ENCODE peak calls at places on chromosome 15, in nine cellular contexts. S is heart right ventricle; T is CD8-positive, alpha-beta T cell; R is uterus; O is CD8-positive, alpha-beta memory T cell; A is tibial artery; V is fibroblast of lung; F is AG04450; I is psoas muscle. G is an unnamed sample. For H3K27me3, the result is how much of the 10 kb centered on the place peaks cover.

GRCh38 chr15:40871749-40872617 is 2.1 kb downstream of the RHOV start:
- DNase-seq in S (no peak), T (no peak), R (no peak), O (no peak), A (no peak), V (no peak), F (no peak), I (no peak), G (no peak)

GRCh38 chr15:98620020-98620419 is 28.3 kb upstream of the IGF1R start:
- DNase-seq in S (no peak), T (no peak), R (no peak), O (no peak), A (no peak), V (no peak), F (no peak), I (no peak), G (no peak)

GRCh38 chr15:62608369-62608768 is 434.2 kb upstream of the TPM1 start:
- DNase-seq in S (no peak), T (no peak), R (no peak), O (no peak), A (no peak), V (no peak), F (no peak), I (no peak), G (no peak)

GRCh38 chr15:61205427-61205826 is 23.7 kb downstream of the RORA start:
- DNase-seq in S (no peak), T (no peak), R (peak), O (no peak), A (no peak), V (peak), F (no peak), I (no peak), G (no peak)

GRCh38 chr15:101407439-101407838 is 82.1 kb downstream of the PCSK6 start:
- DNase-seq in S (no peak), T (no peak), R (no peak), O (no peak), A (no peak), V (no peak), F (no peak), I (no peak), G (no peak)

GRCh38 chr15:39110746-39111145 is 470.1 kb upstream of the THBS1 start:
- DNase-seq in S (no peak), T (no peak), R (no peak), O (no peak), A (no peak), V (peak), F (no peak), I (no peak), G (no peak)

GRCh38 chr15:47961401-47962090 is 159.2 kb upstream of the SLC24A5 start:
- DNase-seq in S (no peak), T (no peak), R (no peak), O (no peak), A (no peak), V (no peak), F (no peak), I (no peak), G (no peak)

GRCh38 chr15:85047271-85047948 is 65.8 kb downstream of the PDE8A start:
- DNase-seq in S (peak), T (no peak), R (peak), O (no peak), A (peak), V (peak), F (peak), I (no peak), G (no peak)

GRCh38 chr15:31267161-31268107 is 59.2 kb upstream of the KLF13 start:
- DNase-seq in S (peak), T (peak), R (no peak), O (peak), A (peak), V (no peak), F (no peak), I (no peak), G (peak)

GRCh38 chr15:27706300-27706699 is 392.8 kb downstream of the OCA2 start:
- DNase-seq in S (no peak), T (no peak), R (no peak), O (no peak), A (no peak), V (no peak), F (no peak), I (no peak), G (no peak)

GRCh38 chr15:69668963-69669362 is 216.3 kb downstream of the RPLP1 start:
- DNase-seq in S (peak), T (peak), R (no peak), O (peak), A (peak), V (no peak), F (no peak), I (no peak), G (no peak)

GRCh38 chr15:36579792-36580431 is 486 bp downstream of the CDIN1 start:
- DNase-seq in S (peak), T (no peak), R (peak), O (peak), A (peak), V (no peak), F (no peak), I (no peak), G (no peak)

GRCh38 chr15:76529911-76530310 is 193.3 kb downstream of the ISL2 start:
- DNase-seq in S (no peak), T (no peak), R (no peak), O (no peak), A (no peak), V (peak), F (no peak), I (no peak), G (no peak)

GRCh38 chr15:69059170-69059943 is 44.9 kb downstream of the NOX5 start:
- DNase-seq in S (peak), T (peak), R (peak), O (peak), A (peak), V (peak), F (peak), I (peak), G (peak)

GRCh38 chr15:40909662-40910625 is 15.7 kb downstream of the VPS18 start:
- DNase-seq in S (no peak), T (no peak), R (no peak), O (no peak), A (no peak), V (no peak), F (no peak), I (peak), G (no peak)

GRCh38 chr15:101011582-101011981 is 92.4 kb downstream of the LRRK1 start:
- DNase-seq in S (no peak), T (no peak), R (no peak), O (no peak), A (no peak), V (peak), F (no peak), I (no peak), G (no peak)

GRCh38 chr15:88032787-88033186 is 223.8 kb downstream of the NTRK3 start:
- DNase-seq in S (no peak), T (no peak), R (no peak), O (no peak), A (no peak), V (peak), F (no peak), I (no peak), G (no peak)

GRCh38 chr15:33282226-33283020 is 28.3 kb upstream of the RYR3 start:
- DNase-seq in S (no peak), T (no peak), R (no peak), O (no peak), A (no peak), V (no peak), F (no peak), I (no peak), G (no peak)

GRCh38 chr15:48337626-48338025 is 6.4 kb downstream of the DUT start:
- DNase-seq in S (no peak), T (no peak), R (no peak), O (no peak), A (no peak), V (no peak), F (no peak), I (no peak), G (no peak)

GRCh38 chr15:52383100-52383588 is 87.5 kb upstream of the MYO5C start:
- DNase-seq in S (no peak), T (no peak), R (no peak), O (no peak), A (no peak), V (peak), F (no peak), I (no peak), G (no peak)

GRCh38 chr15:85579957-85580694 is 199.7 kb downstream of the AKAP13 start:
- DNase-seq in S (peak), T (no peak), R (peak), O (no peak), A (no peak), V (peak), F (no peak), I (no peak), G (no peak)

GRCh38 chr15:48623456-48623855 is 22.1 kb downstream of the FBN1 start:
- DNase-seq in S (no peak), T (no peak), R (no peak), O (no peak), A (no peak), V (no peak), F (no peak), I (no peak), G (no peak)

GRCh38 chr15:101320501-101321052 is 25.5 kb upstream of the SNRPA1 start:
- DNase-seq in S (no peak), T (peak), R (no peak), O (peak), A (no peak), V (peak), F (no peak), I (peak), G (peak)

GRCh38 chr15:72358121-72358520 is 17.7 kb downstream of the HEXA start:
- DNase-seq in S (no peak), T (no peak), R (no peak), O (no peak), A (no peak), V (no peak), F (no peak), I (no peak), G (no peak)

GRCh38 chr15:57727031-57727430 is 20.5 kb downstream of the POLR2M start:
- DNase-seq in S (no peak), T (no peak), R (no peak), O (no peak), A (no peak), V (peak), F (no peak), I (no peak), G (no peak)

GRCh38 chr15:31476866-31477265 is 150.2 kb downstream of the KLF13 start:
- DNase-seq in S (no peak), T (no peak), R (peak), O (no peak), A (peak), V (no peak), F (no peak), I (no peak), G (no peak)

GRCh38 chr15:43410572-43411214 is 39.8 kb downstream of the TUBGCP4 start:
- DNase-seq in S (no peak), T (no peak), R (no peak), O (no peak), A (no peak), V (peak), F (no peak), I (no peak), G (no peak)

GRCh38 chr15:51093488-51093864 is 1.2 kb downstream of the TNFAIP8L3 start:
- DNase-seq in S (no peak), T (no peak), R (no peak), O (no peak), A (no peak), V (no peak), F (no peak), I (no peak), G (no peak)
- H3K27me3 ChIP-seq in S (under half), T (under half), R (under half), O (under half), A (under half), V (under half), F (under half), I (under half), G (under half)

GRCh38 chr15:78316211-78317077 is 17.0 kb upstream of the SKIC8 start:
- DNase-seq in S (no peak), T (no peak), R (no peak), O (peak), A (no peak), V (no peak), F (no peak), I (no peak), G (peak)
- H3K27ac ChIP-seq in S (no peak), T (no peak), R (no peak), O (no peak), A (no peak), V (no peak), F (no peak), I (no peak), G (peak)

DNA sequence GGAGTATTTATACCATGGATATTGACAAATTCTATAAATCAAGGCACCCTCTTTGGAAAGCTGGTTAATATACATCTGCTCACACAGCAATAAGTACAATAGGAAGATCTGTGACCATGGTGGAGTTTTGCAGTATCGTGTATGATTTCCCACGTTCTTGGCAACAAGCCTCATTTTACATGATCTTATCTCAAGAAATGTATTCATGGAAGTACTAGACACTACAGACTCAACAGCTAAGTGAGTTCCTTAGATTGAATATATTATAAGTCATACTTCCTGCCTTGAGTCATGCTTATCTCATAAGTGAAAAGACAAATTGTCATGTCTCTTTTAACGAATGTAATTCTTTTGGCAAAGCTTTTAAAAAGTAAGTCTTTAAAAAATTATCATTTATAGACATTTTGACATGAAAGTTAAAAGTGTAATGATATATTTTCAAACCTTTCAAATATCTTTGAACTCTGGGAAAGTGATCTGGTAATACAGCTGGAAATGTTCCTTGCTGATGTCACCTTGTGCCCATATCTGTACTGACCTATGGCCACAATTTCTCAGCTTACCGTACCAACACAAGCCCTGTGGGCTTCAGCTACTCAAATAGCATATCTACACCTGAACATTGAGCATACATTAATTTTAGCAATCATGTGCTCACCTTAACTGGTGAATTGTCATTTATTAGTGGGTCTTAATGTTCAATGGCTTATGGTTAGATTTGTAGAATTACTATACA is 130.3 kb upstream of the TMC3 start:
- DNase-seq in S (no peak), T (no peak), R (no peak), O (no peak), A (no peak), V (peak), F (no peak), I (no peak), G (no peak)
- H3K27me3 ChIP-seq in S (under half), T (under half), R (under half), O (under half), A (under half), V (under half), F (under half), I (under half), G (under half)

GRCh38 chr15:93031103-93031464 is 57.9 kb downstream of the RGMA start:
- DNase-seq in S (no peak), T (no peak), R (peak), O (no peak), A (peak), V (no peak), F (no peak), I (no peak), G (no peak)

GRCh38 chr15:93028632-93029612 is 60.1 kb downstream of the RGMA start:
- DNase-seq in S (peak), T (no peak), R (peak), O (no peak), A (peak), V (peak), F (peak), I (peak), G (peak)

GRCh38 chr15:93029613-93030429 is 59.2 kb downstream of the RGMA start:
- DNase-seq in S (no peak), T (no peak), R (peak), O (no peak), A (peak), V (peak), F (no peak), I (peak), G (no peak)

GRCh38 chr15:93028111-93028631 is 60.8 kb downstream of the RGMA start:
- DNase-seq in S (no peak), T (peak), R (no peak), O (no peak), A (peak), V (no peak), F (no peak), I (no peak), G (no peak)

DNA sequence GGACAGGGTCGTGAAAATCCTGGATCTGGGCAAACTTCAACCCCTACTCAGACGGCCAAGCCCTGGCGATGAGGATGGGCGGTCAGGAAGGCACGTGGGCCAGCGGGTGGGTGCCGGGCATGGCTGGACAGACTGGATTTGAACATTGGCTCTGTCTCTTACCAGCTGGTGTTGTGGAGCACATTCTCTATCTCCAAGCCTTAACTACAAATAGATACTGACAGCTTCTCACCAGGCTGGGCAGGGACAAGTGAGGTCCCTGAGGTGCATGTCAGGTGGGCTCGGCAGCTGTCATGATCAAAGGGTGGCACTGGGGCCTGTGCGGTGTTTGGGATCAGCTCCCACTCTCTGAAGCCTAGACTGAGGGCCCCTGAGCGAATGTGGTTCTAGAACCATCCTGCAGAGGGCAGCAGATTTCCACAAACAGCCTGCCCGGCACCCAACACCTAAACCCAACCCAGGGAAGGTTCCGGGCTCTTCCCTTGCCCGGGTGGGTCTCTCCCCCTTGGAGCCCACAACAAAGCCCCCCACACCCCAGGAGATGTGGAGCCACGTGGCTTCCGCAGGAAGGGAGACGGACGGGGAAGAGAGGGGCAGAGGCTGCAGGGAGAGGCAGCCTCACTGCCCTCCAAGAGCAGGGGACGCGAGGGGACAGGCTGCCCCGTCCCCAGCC is 58.4 kb downstream of the RGMA start:
- DNase-seq in S (peak), T (peak), R (peak), O (peak), A (peak), V (peak), F (peak), I (peak), G (peak)
- H3K27ac ChIP-seq in S (peak), T (no peak), R (peak), O (no peak), A (peak), V (peak), F (peak), I (peak), G (peak)

DNA sequence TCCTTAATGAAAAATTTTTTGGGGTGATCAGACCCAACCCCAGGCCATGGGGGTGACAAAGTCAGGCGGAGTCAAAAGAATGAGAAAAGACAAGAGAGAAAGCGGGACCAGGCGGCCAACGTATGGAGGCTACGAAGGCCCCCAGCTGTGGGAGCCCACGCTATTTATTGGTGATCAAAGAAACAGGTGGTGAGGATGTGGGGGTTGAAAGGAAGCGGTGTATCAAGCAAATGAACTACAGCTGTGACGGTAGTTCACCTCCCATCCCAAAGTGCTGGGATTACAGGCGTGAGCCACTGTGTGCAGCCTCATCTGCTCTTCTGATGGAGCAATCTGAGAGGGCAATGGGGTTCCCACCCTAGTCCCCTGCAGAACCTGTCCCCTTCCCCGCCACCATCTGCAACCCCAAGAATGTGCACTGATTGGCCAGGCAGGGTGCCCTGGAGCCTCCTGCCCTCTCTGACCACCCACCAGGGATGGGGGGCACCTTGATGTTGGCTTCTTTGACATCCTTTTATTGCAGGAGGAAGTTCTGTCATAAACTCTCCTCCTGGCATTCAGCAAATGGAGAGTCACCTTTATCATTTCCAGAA is 1.1 kb upstream of the CHRNA3 start:
- DNase-seq in S (no peak), T (no peak), R (no peak), O (no peak), A (peak), V (no peak), F (no peak), I (no peak), G (no peak)
- H3K27me3 ChIP-seq in S (half or more), T (under half), R (under half), O (under half), A (under half), V (under half), F (half or more), I (under half), G (half or more)

GRCh38 chr15:66456211-66456610 is 41.4 kb downstream of the SNAPC5 start:
- DNase-seq in S (no peak), T (no peak), R (no peak), O (no peak), A (no peak), V (peak), F (no peak), I (no peak), G (no peak)

GRCh38 chr15:66454143-66454542 is 43.4 kb downstream of the SNAPC5 start:
- DNase-seq in S (no peak), T (no peak), R (no peak), O (no peak), A (no peak), V (no peak), F (no peak), I (no peak), G (no peak)

GRCh38 chr15:66462630-66463029 is 34.9 kb downstream of the SNAPC5 start:
- DNase-seq in S (peak), T (no peak), R (no peak), O (no peak), A (no peak), V (no peak), F (no peak), I (no peak), G (no peak)

GRCh38 chr15:66461917-66462316 is 35.6 kb downstream of the SNAPC5 start:
- DNase-seq in S (no peak), T (no peak), R (no peak), O (no peak), A (no peak), V (no peak), F (no peak), I (no peak), G (no peak)

GRCh38 chr15:66459818-66460615 is 37.5 kb downstream of the SNAPC5 start:
- DNase-seq in S (no peak), T (no peak), R (no peak), O (no peak), A (no peak), V (peak), F (peak), I (no peak), G (no peak)
- H3K27ac ChIP-seq in S (no peak), T (no peak), R (no peak), O (no peak), A (no peak), V (no peak), F (peak), I (no peak), G (no peak)

G was measured in dorsolateral prefrontal cortex.